ENCODE peak calls at places on chromosome 10, in ten cellular contexts. One of them, this sample, is unnamed.

GRCh38 chr10:96321822-96322221 is 17.6 kb downstream of the DNTT start:
- DNase-seq in activated CD8-positive, alpha-beta memory T cell treated with anti-CD3 and anti-CD28 coated beads, Interleukin-2, amount 50 U/mL, for 48 hours: no peak
- DNase-seq in GM03348: no peak
- DNase-seq in epithelial cell of proximal tubule: no peak
- DNase-seq in left cardiac atrium: no peak
- DNase-seq in IMR-90: no peak
- DNase-seq in nucleus accumbens: no peak
- DNase-seq in endothelial cell of umbilical vein: no peak
- DNase-seq in skeletal muscle cell: no peak
- DNase-seq in SK-MEL-5: no peak
- DNase-seq in this sample: no peak

GRCh38 chr10:43220971-43221418 is 45.9 kb downstream of the RASGEF1A start:
- DNase-seq in SK-MEL-5: no peak
- DNase-seq in IMR-90: no peak
- DNase-seq in nucleus accumbens: no peak
- DNase-seq in endothelial cell of umbilical vein: no peak
- DNase-seq in left cardiac atrium: peak
- DNase-seq in skeletal muscle cell: no peak
- DNase-seq in activated CD8-positive, alpha-beta memory T cell treated with anti-CD3 and anti-CD28 coated beads, Interleukin-2, amount 50 U/mL, for 48 hours: peak
- DNase-seq in GM03348: no peak
- DNase-seq in epithelial cell of proximal tubule: no peak
- DNase-seq in this sample: peak

GRCh38 chr10:132387723-132388210 is 9.2 kb upstream of the PWWP2B start:
- DNase-seq in skeletal muscle cell: no peak
- DNase-seq in epithelial cell of proximal tubule: no peak
- DNase-seq in left cardiac atrium: peak
- DNase-seq in activated CD8-positive, alpha-beta memory T cell treated with anti-CD3 and anti-CD28 coated beads, Interleukin-2, amount 50 U/mL, for 48 hours: peak
- DNase-seq in GM03348: peak
- DNase-seq in IMR-90: peak
- DNase-seq in SK-MEL-5: peak
- DNase-seq in endothelial cell of umbilical vein: peak
- DNase-seq in nucleus accumbens: no peak
- DNase-seq in this sample: peak

GRCh38 chr10:132458595-132459251 is 61.7 kb downstream of the PWWP2B start:
- DNase-seq in endothelial cell of umbilical vein: peak
- DNase-seq in activated CD8-positive, alpha-beta memory T cell treated with anti-CD3 and anti-CD28 coated beads, Interleukin-2, amount 50 U/mL, for 48 hours: peak
- DNase-seq in nucleus accumbens: peak
- DNase-seq in SK-MEL-5: peak
- DNase-seq in skeletal muscle cell: no peak
- DNase-seq in left cardiac atrium: peak
- DNase-seq in epithelial cell of proximal tubule: no peak
- DNase-seq in GM03348: peak
- DNase-seq in IMR-90: no peak
- DNase-seq in this sample: no peak

GRCh38 chr10:91944880-91945630 is 21.5 kb downstream of the BTAF1 start:
- DNase-seq in IMR-90: peak
- DNase-seq in left cardiac atrium: no peak
- DNase-seq in skeletal muscle cell: no peak
- DNase-seq in epithelial cell of proximal tubule: no peak
- DNase-seq in endothelial cell of umbilical vein: no peak
- DNase-seq in activated CD8-positive, alpha-beta memory T cell treated with anti-CD3 and anti-CD28 coated beads, Interleukin-2, amount 50 U/mL, for 48 hours: no peak
- DNase-seq in nucleus accumbens: no peak
- DNase-seq in GM03348: peak
- DNase-seq in SK-MEL-5: no peak
- DNase-seq in this sample: no peak

GRCh38 chr10:93357680-93358079 is 124.5 kb downstream of the MYOF start:
- DNase-seq in activated CD8-positive, alpha-beta memory T cell treated with anti-CD3 and anti-CD28 coated beads, Interleukin-2, amount 50 U/mL, for 48 hours: no peak
- DNase-seq in epithelial cell of proximal tubule: no peak
- DNase-seq in endothelial cell of umbilical vein: peak
- DNase-seq in GM03348: peak
- DNase-seq in left cardiac atrium: no peak
- DNase-seq in SK-MEL-5: peak
- DNase-seq in nucleus accumbens: no peak
- DNase-seq in IMR-90: peak
- DNase-seq in skeletal muscle cell: no peak
- DNase-seq in this sample: no peak

GRCh38 chr10:81018898-81019890 is 481.5 kb downstream of the SH2D4B start:
- DNase-seq in epithelial cell of proximal tubule: no peak
- DNase-seq in nucleus accumbens: no peak
- DNase-seq in skeletal muscle cell: peak
- DNase-seq in GM03348: peak
- DNase-seq in SK-MEL-5: peak
- DNase-seq in left cardiac atrium: no peak
- DNase-seq in endothelial cell of umbilical vein: peak
- DNase-seq in activated CD8-positive, alpha-beta memory T cell treated with anti-CD3 and anti-CD28 coated beads, Interleukin-2, amount 50 U/mL, for 48 hours: no peak
- DNase-seq in IMR-90: peak
- DNase-seq in this sample: no peak

GRCh38 chr10:43712821-43713584 is 64.3 kb upstream of the ZNF32 start:
- DNase-seq in IMR-90: no peak
- DNase-seq in SK-MEL-5: no peak
- DNase-seq in GM03348: no peak
- DNase-seq in endothelial cell of umbilical vein: no peak
- DNase-seq in nucleus accumbens: no peak
- DNase-seq in skeletal muscle cell: no peak
- DNase-seq in left cardiac atrium: no peak
- DNase-seq in epithelial cell of proximal tubule: no peak
- DNase-seq in activated CD8-positive, alpha-beta memory T cell treated with anti-CD3 and anti-CD28 coated beads, Interleukin-2, amount 50 U/mL, for 48 hours: no peak
- DNase-seq in this sample: no peak

GRCh38 chr10:24561453-24561852 is 162.2 kb downstream of the ARHGAP21 start:
- DNase-seq in GM03348: no peak
- DNase-seq in left cardiac atrium: no peak
- DNase-seq in activated CD8-positive, alpha-beta memory T cell treated with anti-CD3 and anti-CD28 coated beads, Interleukin-2, amount 50 U/mL, for 48 hours: no peak
- DNase-seq in IMR-90: peak
- DNase-seq in SK-MEL-5: no peak
- DNase-seq in endothelial cell of umbilical vein: no peak
- DNase-seq in skeletal muscle cell: no peak
- DNase-seq in epithelial cell of proximal tubule: no peak
- DNase-seq in nucleus accumbens: no peak
- DNase-seq in this sample: no peak

GRCh38 chr10:91909178-91909677 is at the start of gene FGFBP3:
- DNase-seq in GM03348: peak
- DNase-seq in IMR-90: peak
- DNase-seq in left cardiac atrium: peak
- DNase-seq in activated CD8-positive, alpha-beta memory T cell treated with anti-CD3 and anti-CD28 coated beads, Interleukin-2, amount 50 U/mL, for 48 hours: peak
- DNase-seq in nucleus accumbens: no peak
- DNase-seq in SK-MEL-5: peak
- DNase-seq in skeletal muscle cell: no peak
- DNase-seq in endothelial cell of umbilical vein: no peak
- DNase-seq in epithelial cell of proximal tubule: no peak
- DNase-seq in this sample: no peak

GRCh38 chr10:102451105-102451969 is at the start of gene C10orf95:
- DNase-seq in left cardiac atrium: no peak
- DNase-seq in endothelial cell of umbilical vein: no peak
- DNase-seq in IMR-90: no peak
- DNase-seq in nucleus accumbens: no peak
- DNase-seq in activated CD8-positive, alpha-beta memory T cell treated with anti-CD3 and anti-CD28 coated beads, Interleukin-2, amount 50 U/mL, for 48 hours: peak
- DNase-seq in SK-MEL-5: no peak
- DNase-seq in epithelial cell of proximal tubule: no peak
- DNase-seq in GM03348: no peak
- DNase-seq in skeletal muscle cell: no peak
- DNase-seq in this sample: no peak

GRCh38 chr10:74822101-74822500 is 4.3 kb upstream of the KAT6B start:
- DNase-seq in GM03348: no peak
- DNase-seq in SK-MEL-5: no peak
- DNase-seq in activated CD8-positive, alpha-beta memory T cell treated with anti-CD3 and anti-CD28 coated beads, Interleukin-2, amount 50 U/mL, for 48 hours: no peak
- DNase-seq in nucleus accumbens: no peak
- DNase-seq in skeletal muscle cell: no peak
- DNase-seq in epithelial cell of proximal tubule: no peak
- DNase-seq in endothelial cell of umbilical vein: no peak
- DNase-seq in left cardiac atrium: no peak
- DNase-seq in IMR-90: peak
- DNase-seq in this sample: no peak

GRCh38 chr10:71285180-71285545 is 33.9 kb upstream of the SLC29A3 start:
- DNase-seq in activated CD8-positive, alpha-beta memory T cell treated with anti-CD3 and anti-CD28 coated beads, Interleukin-2, amount 50 U/mL, for 48 hours: peak
- DNase-seq in epithelial cell of proximal tubule: no peak
- DNase-seq in left cardiac atrium: peak
- DNase-seq in GM03348: peak
- DNase-seq in SK-MEL-5: peak
- DNase-seq in nucleus accumbens: peak
- DNase-seq in endothelial cell of umbilical vein: peak
- DNase-seq in IMR-90: peak
- DNase-seq in skeletal muscle cell: no peak
- DNase-seq in this sample: no peak

GRCh38 chr10:61842755-61843497 is 58.6 kb upstream of the ARID5B start:
- DNase-seq in GM03348: peak
- DNase-seq in left cardiac atrium: no peak
- DNase-seq in activated CD8-positive, alpha-beta memory T cell treated with anti-CD3 and anti-CD28 coated beads, Interleukin-2, amount 50 U/mL, for 48 hours: no peak
- DNase-seq in epithelial cell of proximal tubule: peak
- DNase-seq in SK-MEL-5: no peak
- DNase-seq in skeletal muscle cell: no peak
- DNase-seq in nucleus accumbens: no peak
- DNase-seq in IMR-90: peak
- DNase-seq in endothelial cell of umbilical vein: no peak
- DNase-seq in this sample: no peak

GRCh38 chr10:16470747-16471146 is 33.9 kb downstream of the PTER start:
- DNase-seq in endothelial cell of umbilical vein: peak
- DNase-seq in IMR-90: no peak
- DNase-seq in GM03348: no peak
- DNase-seq in nucleus accumbens: no peak
- DNase-seq in activated CD8-positive, alpha-beta memory T cell treated with anti-CD3 and anti-CD28 coated beads, Interleukin-2, amount 50 U/mL, for 48 hours: no peak
- DNase-seq in epithelial cell of proximal tubule: no peak
- DNase-seq in SK-MEL-5: no peak
- DNase-seq in left cardiac atrium: no peak
- DNase-seq in skeletal muscle cell: no peak
- DNase-seq in this sample: no peak

GRCh38 chr10:75528392-75528791 is 97.0 kb downstream of the LRMDA start:
- DNase-seq in skeletal muscle cell: no peak
- DNase-seq in IMR-90: no peak
- DNase-seq in epithelial cell of proximal tubule: no peak
- DNase-seq in endothelial cell of umbilical vein: no peak
- DNase-seq in GM03348: no peak
- DNase-seq in left cardiac atrium: no peak
- DNase-seq in SK-MEL-5: no peak
- DNase-seq in activated CD8-positive, alpha-beta memory T cell treated with anti-CD3 and anti-CD28 coated beads, Interleukin-2, amount 50 U/mL, for 48 hours: no peak
- DNase-seq in nucleus accumbens: no peak
- DNase-seq in this sample: no peak

GRCh38 chr10:13842119-13842518 is 255.4 kb downstream of the PRPF18 start:
- DNase-seq in skeletal muscle cell: no peak
- DNase-seq in IMR-90: no peak
- DNase-seq in GM03348: no peak
- DNase-seq in SK-MEL-5: no peak
- DNase-seq in nucleus accumbens: no peak
- DNase-seq in left cardiac atrium: no peak
- DNase-seq in activated CD8-positive, alpha-beta memory T cell treated with anti-CD3 and anti-CD28 coated beads, Interleukin-2, amount 50 U/mL, for 48 hours: no peak
- DNase-seq in epithelial cell of proximal tubule: no peak
- DNase-seq in endothelial cell of umbilical vein: no peak
- DNase-seq in this sample: no peak

GRCh38 chr10:78401882-78402367 is 368.3 kb downstream of the RPS24 start:
- DNase-seq in endothelial cell of umbilical vein: no peak
- DNase-seq in epithelial cell of proximal tubule: no peak
- DNase-seq in IMR-90: no peak
- DNase-seq in skeletal muscle cell: no peak
- DNase-seq in activated CD8-positive, alpha-beta memory T cell treated with anti-CD3 and anti-CD28 coated beads, Interleukin-2, amount 50 U/mL, for 48 hours: no peak
- DNase-seq in SK-MEL-5: no peak
- DNase-seq in left cardiac atrium: peak
- DNase-seq in nucleus accumbens: peak
- DNase-seq in GM03348: no peak
- DNase-seq in this sample: peak

GRCh38 chr10:126926568-126926967 is 21.3 kb downstream of the DOCK1 start:
- DNase-seq in nucleus accumbens: no peak
- DNase-seq in IMR-90: no peak
- DNase-seq in endothelial cell of umbilical vein: no peak
- DNase-seq in activated CD8-positive, alpha-beta memory T cell treated with anti-CD3 and anti-CD28 coated beads, Interleukin-2, amount 50 U/mL, for 48 hours: no peak
- DNase-seq in SK-MEL-5: no peak
- DNase-seq in GM03348: no peak
- DNase-seq in epithelial cell of proximal tubule: no peak
- DNase-seq in skeletal muscle cell: no peak
- DNase-seq in left cardiac atrium: no peak
- DNase-seq in this sample: no peak

This sample was measured in left ventricle myocardium inferior.